ENCODE peak calls at places on chromosomes 7 and 10, in five cellular contexts. T is epithelial cell of prostate, N is DND-41, C is IMR-90, X is OCI-LY7. U is an unnamed sample.

GRCh38 chr10:1420663-1421362 is 316.5 kb downstream of the ADARB2 start:
- DNase-seq in X (peak; percentile 91), N (peak; percentile 92), C (no peak), T (no peak), U (peak; percentile 55)

GRCh38 chr10:130244031-130244927 is 108.1 kb downstream of the GLRX3 start:
- DNase-seq in T (no peak), N (no peak), C (no peak), X (no peak), U (no peak)

GRCh38 chr10:4270116-4270515 is 485.1 kb upstream of the KLF6 start:
- DNase-seq in X (no peak), N (no peak), C (peak; percentile 92), T (no peak), U (no peak)

GRCh38 chr7:98981701-98982100 is 103.4 kb downstream of the TRRAP start:
- DNase-seq in C (no peak), N (no peak), X (no peak), T (no peak), U (no peak)

GRCh38 chr7:5481241-5482019 is 57.8 kb upstream of the TNRC18 start:
- DNase-seq in C (no peak), N (no peak), T (no peak), X (no peak), U (no peak)

GRCh38 chr10:97969538-97969937 is 60.9 kb downstream of the CRTAC1 start:
- DNase-seq in X (no peak), T (no peak), N (no peak), C (no peak), U (no peak)

GRCh38 chr10:76444034-76444800 is 1012.8 kb downstream of the LRMDA start:
- DNase-seq in C (peak; percentile 13), N (no peak), T (no peak), X (no peak), U (no peak)

GRCh38 chr10:6044060-6044459 is 18.1 kb downstream of the IL2RA start:
- DNase-seq in N (no peak), C (no peak), X (no peak), T (no peak), U (no peak)

GRCh38 chr7:91019686-91020385 is 244.4 kb upstream of the FZD1 start:
- DNase-seq in N (no peak), C (peak; percentile 45), X (no peak), T (no peak), U (no peak)

GRCh38 chr7:44057181-44057848 is 8.1 kb downstream of the PGAM2 start:
- DNase-seq in X (no peak), C (no peak), N (no peak), T (no peak), U (no peak)

GRCh38 chr7:44307301-44307900 is 18.0 kb downstream of the CAMK2B start:
- DNase-seq in X (peak; percentile 11), C (peak; percentile 19), N (peak; percentile 17), T (no peak), U (no peak)

GRCh38 chr10:35451103-35452016 is 115.1 kb downstream of the CCNY start:
- DNase-seq in C (peak; percentile 63), X (peak; percentile 57), T (no peak), N (no peak), U (no peak)

GRCh38 chr10:91700788-91701444 is 68.0 kb upstream of the PPP1R3C start:
- DNase-seq in X (no peak), T (no peak), N (no peak), C (peak; percentile 81), U (no peak)

GRCh38 chr10:110163841-110164240 is 43.6 kb upstream of the MXI1 start:
- DNase-seq in N (no peak), T (no peak), C (no peak), X (no peak), U (no peak)

GRCh38 chr7:45578022-45578421 is 3.9 kb downstream of the ADCY1 start:
- DNase-seq in C (no peak), X (no peak), N (no peak), T (no peak), U (no peak)

GRCh38 chr7:94300176-94300835 is 94.4 kb upstream of the COL1A2 start:
- DNase-seq in X (no peak), C (no peak), N (no peak), T (no peak), U (no peak)

GRCh38 chr10:49419005-49419404 is 23.1 kb upstream of the DRGX start:
- DNase-seq in T (peak; percentile 80), X (no peak), C (no peak), N (no peak), U (no peak)

GRCh38 chr7:128174391-128174790 is 66.7 kb upstream of the LEP start:
- DNase-seq in C (no peak), T (no peak), X (no peak), N (no peak), U (no peak)

GRCh38 chr10:79070611-79071534 is 2.1 kb downstream of the ZMIZ1 start:
- DNase-seq in C (peak; percentile 69), X (no peak), N (peak; percentile 56), T (peak; percentile 61), U (no peak)
- H3K27ac ChIP-seq in C (peak overlapping the region; percentile 99), X (no peak overlapping the region), N (peak overlapping the region; percentile 64), T (peak overlapping the region; percentile 90), U (peak overlapping the region; percentile 93)

GRCh38 chr10:21758239-21758638 is 224.2 kb downstream of the MLLT10 start:
- DNase-seq in X (no peak), T (no peak), N (no peak), C (no peak), U (no peak)

GRCh38 chr10:21759232-21759631 is 225.2 kb downstream of the MLLT10 start:
- DNase-seq in X (no peak), N (no peak), C (no peak), T (no peak), U (no peak)

GRCh38 chr10:21758671-21759070 is 224.6 kb downstream of the MLLT10 start:
- DNase-seq in N (no peak), X (no peak), T (no peak), C (no peak), U (peak; percentile 27)

GRCh38 chr10:21757601-21757901 is 223.5 kb downstream of the MLLT10 start:
- DNase-seq in X (no peak), T (no peak), C (no peak), N (no peak), U (no peak)

DNA sequence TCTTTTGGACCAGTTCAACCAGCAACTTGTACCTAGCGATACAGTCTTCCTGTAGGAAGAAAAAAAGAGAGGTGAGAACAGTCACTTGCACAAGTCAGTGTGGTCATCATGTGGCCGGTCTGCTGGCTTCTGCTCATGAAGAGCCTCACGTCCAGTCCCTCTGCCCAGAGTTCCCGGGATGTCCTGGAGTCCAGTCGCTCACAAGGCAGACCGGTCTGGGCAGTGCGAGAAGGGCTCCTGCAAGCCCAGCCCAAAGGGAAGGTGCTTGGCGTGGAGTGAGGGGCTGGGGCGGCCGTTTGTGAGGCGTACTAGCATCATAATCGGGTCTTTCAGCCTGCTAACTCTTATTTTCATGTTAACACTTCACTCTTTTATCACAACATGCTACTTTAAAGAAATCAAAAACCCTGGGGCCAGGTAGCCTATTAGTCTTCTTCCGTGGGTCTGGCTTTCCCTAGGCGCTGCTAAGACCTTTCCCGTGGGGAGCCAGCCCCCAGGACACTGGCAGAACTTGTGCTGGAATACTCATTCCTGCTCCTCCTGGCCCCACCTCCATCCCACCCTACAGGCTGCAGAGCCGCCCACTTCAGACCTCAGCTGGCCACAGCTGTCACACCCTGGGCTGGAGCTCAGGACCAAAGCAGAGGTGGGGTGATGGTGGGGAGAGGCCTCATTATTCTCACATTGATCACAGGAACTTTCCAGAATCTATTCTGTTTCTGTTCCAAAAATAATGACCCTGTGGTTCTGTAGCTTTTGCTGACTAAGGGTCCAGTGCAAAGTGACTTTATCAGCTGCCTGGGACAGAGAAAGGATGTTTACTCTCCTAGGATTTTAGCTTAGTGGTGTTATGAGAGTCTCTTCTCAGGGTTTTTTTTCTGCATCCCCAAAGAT is 222.9 kb downstream of the MLLT10 start:
- DNase-seq in C (no peak), X (no peak), T (no peak), N (no peak), U (no peak)
- H3K27ac ChIP-seq in C (no peak overlapping the region), X (no peak overlapping the region), T (no peak overlapping the region), N (no peak overlapping the region), U (no peak overlapping the region)

GRCh38 chr7:2718703-2718965 is 30.6 kb downstream of the AMZ1 start:
- DNase-seq in C (no peak), T (no peak), X (no peak), N (no peak), U (no peak)
- H3K27ac ChIP-seq in C (no peak overlapping the region), T (no peak overlapping the region), X (no peak overlapping the region), N (no peak overlapping the region), U (peak overlapping the region; percentile 42)

DNA sequence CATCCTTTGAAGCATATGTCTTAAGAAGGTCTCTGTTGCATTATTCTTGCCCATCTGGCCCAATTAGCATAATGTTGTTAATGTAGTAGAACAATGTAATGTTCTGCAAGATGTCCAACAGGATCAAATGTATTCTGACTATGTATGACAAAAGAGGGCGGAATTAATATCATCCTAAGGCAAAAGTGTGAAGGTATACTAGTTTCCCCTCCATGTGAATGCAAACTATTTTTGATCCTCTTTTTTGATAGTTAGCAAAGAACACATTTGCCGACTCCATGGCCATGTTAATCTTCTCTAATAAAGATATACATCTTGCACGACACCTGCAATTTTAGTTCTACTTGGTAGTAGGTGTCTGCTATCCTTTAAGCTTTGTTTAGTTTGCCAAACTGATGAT is 157.6 kb downstream of the ATRNL1 start:
- DNase-seq in T (no peak), N (no peak), X (no peak), C (no peak), U (no peak)
- H3K27ac ChIP-seq in T (no peak overlapping the region), N (no peak overlapping the region), X (no peak overlapping the region), C (no peak overlapping the region), U (no peak overlapping the region)

DNA sequence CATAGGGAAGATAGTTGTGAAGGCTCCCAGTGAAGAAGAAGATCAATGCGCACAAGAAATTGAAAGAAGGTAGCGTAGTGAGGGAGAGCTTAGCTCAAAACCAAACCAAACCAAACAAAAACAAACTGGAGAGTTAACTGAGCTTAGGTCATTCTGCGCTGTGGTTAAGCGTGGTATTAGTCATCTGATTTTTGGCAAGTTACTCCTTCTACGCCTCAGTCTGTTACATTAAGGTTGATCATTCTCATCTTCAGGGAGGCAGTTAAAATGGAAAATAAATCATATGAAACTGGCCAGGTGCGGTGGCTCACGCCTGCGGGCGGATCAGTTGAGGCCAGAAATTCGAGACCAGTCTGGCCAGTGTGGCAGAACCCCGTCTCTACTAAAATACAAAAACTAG is 259.7 kb downstream of the EXOC4 start:
- DNase-seq in C (peak; percentile 94), N (no peak), T (no peak), X (no peak), U (no peak)
- H3K27ac ChIP-seq in C (peak overlapping the region; percentile 41), N (no peak overlapping the region), T (no peak overlapping the region), X (no peak overlapping the region), U (no peak overlapping the region)

GRCh38 chr10:11110499-11110898 is 92.8 kb downstream of the CELF2 start:
- DNase-seq in N (no peak), C (no peak), T (no peak), X (no peak), U (peak; percentile 38)
- H3K27ac ChIP-seq in N (no peak overlapping the region), C (no peak overlapping the region), T (no peak overlapping the region), X (no peak overlapping the region), U (peak overlapping the region; percentile 69)